ENCODE peak calls at places on chromosomes 11 and 22, in seven cellular contexts. Z, F, S, N, R, T and V are unnamed samples.

GRCh38 chr11:8766993-8767374 is 84.4 kb downstream of the RPL27A start:
- DNase-seq in Z (no peak), T (no peak), F (no peak), R (no peak), N (no peak), S (no peak), V (no peak)

GRCh38 chr11:15327786-15328231 is 213.1 kb downstream of the INSC start:
- DNase-seq in S (no peak), T (peak; percentile 57), N (peak; percentile 33), F (no peak), R (no peak), Z (peak; percentile 5), V (no peak)

GRCh38 chr11:112795896-112796686 is 165.1 kb upstream of the NCAM1 start:
- DNase-seq in T (no peak), N (no peak), R (no peak), S (no peak), Z (no peak), F (no peak), V (no peak)

GRCh38 chr22:22045576-22046335 is 63.2 kb upstream of the TOP3B start:
- DNase-seq in F (no peak), T (no peak), N (no peak), S (no peak), R (no peak), Z (no peak), V (no peak)

GRCh38 chr11:122672892-122673291 is 17.4 kb downstream of the UBASH3B start:
- DNase-seq in T (peak; percentile 40), R (no peak), Z (no peak), S (no peak), F (no peak), N (no peak), V (no peak)

GRCh38 chr22:37173709-37174108 is 14.3 kb downstream of the C1QTNF6 start:
- DNase-seq in S (no peak), N (no peak), Z (no peak), T (no peak), R (no peak), F (no peak), V (no peak)

GRCh38 chr11:1501421-1502167 is 15.0 kb upstream of the MOB2 start:
- DNase-seq in S (no peak), Z (no peak), T (no peak), N (no peak), F (no peak), R (no peak), V (no peak)

GRCh38 chr11:27716850-27717249 is 16.6 kb upstream of the BDNF start:
- DNase-seq in F (no peak), N (peak; percentile 62), Z (no peak), R (no peak), S (no peak), T (no peak), V (no peak)

GRCh38 chr11:92861641-92862040 is 107.8 kb upstream of the MTNR1B start:
- DNase-seq in F (no peak), N (no peak), T (no peak), S (no peak), Z (no peak), R (no peak), V (no peak)

GRCh38 chr11:37946155-37946766 is 1348.2 kb upstream of the RAG2 start:
- DNase-seq in R (no peak), F (peak; percentile 21), T (peak; percentile 45), N (peak; percentile 50), S (no peak), Z (no peak), V (no peak)

GRCh38 chr22:47307326-47307725 is 544.9 kb downstream of the TBC1D22A start:
- DNase-seq in S (no peak), R (no peak), F (no peak), Z (no peak), T (no peak), N (peak; percentile 24), V (no peak)

GRCh38 chr22:38240734-38241252 is 32.0 kb downstream of the TMEM184B start:
- DNase-seq in S (no peak), Z (no peak), F (peak; percentile 51), T (peak; percentile 61), R (no peak), N (peak; percentile 95), V (no peak)

GRCh38 chr11:76744186-76745058 is 38.7 kb upstream of the TSKU start:
- DNase-seq in T (peak; percentile 33), S (no peak), N (no peak), R (no peak), Z (no peak), F (no peak), V (no peak)

GRCh38 chr11:33478111-33478573 is 221.0 kb downstream of the HIPK3 start:
- DNase-seq in Z (peak; percentile 51), F (no peak), T (no peak), N (no peak), R (no peak), S (no peak), V (no peak)

GRCh38 chr11:132126973-132127900 is 756.8 kb downstream of the NTM start:
- DNase-seq in N (peak; percentile 93), S (no peak), T (peak; percentile 70), F (peak; percentile 84), R (no peak), Z (no peak), V (no peak)

GRCh38 chr11:125431481-125431880 is 64.6 kb downstream of the FEZ1 start:
- DNase-seq in S (no peak), T (no peak), N (no peak), R (no peak), F (no peak), Z (no peak), V (no peak)

GRCh38 chr22:31870890-31871289 is 73.4 kb upstream of the YWHAH start:
- DNase-seq in S (no peak), T (peak; percentile 37), F (no peak), Z (no peak), R (no peak), N (peak; percentile 83), V (no peak)

GRCh38 chr11:112620621-112621394 is 340.4 kb upstream of the NCAM1 start:
- DNase-seq in F (no peak), T (peak; percentile 53), S (no peak), Z (no peak), R (no peak), N (peak; percentile 22), V (no peak)

GRCh38 chr11:18775492-18776292 is 15.9 kb downstream of the PTPN5 start:
- DNase-seq in T (peak; percentile 79), N (peak; percentile 10), Z (no peak), F (no peak), S (peak; percentile 15), R (peak; percentile 50), V (no peak)

GRCh38 chr11:19864141-19865120 is 151.8 kb downstream of the NAV2 start:
- DNase-seq in R (no peak), T (peak; percentile 19), Z (no peak), N (no peak), S (no peak), F (no peak), V (no peak)

GRCh38 chr11:127825185-127825584 is 762.2 kb downstream of the ETS1 start:
- DNase-seq in T (no peak), N (no peak), R (no peak), S (no peak), Z (no peak), F (no peak), V (no peak)

GRCh38 chr11:20443596-20443995 is 56.1 kb downstream of the PRMT3 start:
- DNase-seq in Z (no peak), F (peak; percentile 1), R (no peak), T (no peak), N (peak; percentile 38), S (no peak), V (no peak)

GRCh38 chr22:31496007-31496734 is at the start of gene SFI1:
- DNase-seq in R (peak; percentile 93), F (peak; percentile 61), N (peak; percentile 92), Z (peak; percentile 98), S (peak; percentile 94), T (peak; percentile 90), V (peak; percentile 91)

GRCh38 chr11:76857776-76858461 is 2.8 kb upstream of the ACER3 start:
- DNase-seq in F (no peak), R (no peak), N (no peak), S (no peak), T (no peak), Z (peak; percentile 29), V (no peak)

GRCh38 chr11:79078999-79079398 is 361.8 kb downstream of the TENM4 start:
- DNase-seq in T (peak; percentile 55), N (no peak), R (no peak), Z (no peak), S (no peak), F (no peak), V (no peak)